ENCODE peak calls at places on chromosomes 13 and 19, in nine cellular contexts. T is HepG2, B is stomach, V is transverse colon, J is tibial nerve, A is suprapubic skin, O is esophagus muscularis mucosa, R is upper lobe of left lung, P is sigmoid colon. S is an unnamed sample.

GRCh38 chr13:20401586-20401957 is 124.1 kb downstream of the CRYL1 start:
- DNase-seq in T (no peak), P (peak; percentile 39), J (no peak), R (no peak), A (no peak), O (no peak), V (no peak), B (peak; percentile 10), S (no peak)

GRCh38 chr13:109665781-109666249 is 120.6 kb downstream of the IRS2 start:
- DNase-seq in B (no peak), J (no peak), O (no peak), A (no peak), P (no peak), T (no peak), R (no peak), V (no peak), S (no peak)

GRCh38 chr19:55549500-55550320 is 4.4 kb upstream of the SBK3 start:
- DNase-seq in O (no peak), B (peak; percentile 35), P (no peak), J (no peak), R (peak; percentile 81), T (peak; percentile 64), A (no peak), V (peak; percentile 19), S (no peak)

GRCh38 chr13:79281335-79281734 is 124.7 kb downstream of the RBM26 start:
- DNase-seq in V (no peak), J (no peak), R (no peak), T (no peak), P (no peak), O (no peak), B (no peak), A (no peak), S (no peak)

GRCh38 chr19:52993342-52994178 is 20.2 kb upstream of the ERVV-1 start:
- DNase-seq in T (no peak), P (peak; percentile 88), J (peak; percentile 70), R (peak; percentile 94), A (peak; percentile 86), V (peak; percentile 86), B (peak; percentile 85), O (no peak), S (peak; percentile 88)

GRCh38 chr13:98879127-98879520 is 98.7 kb downstream of the DOCK9 start:
- DNase-seq in R (no peak), V (no peak), P (no peak), J (no peak), T (no peak), A (no peak), B (no peak), O (no peak), S (no peak)

GRCh38 chr13:45267215-45267614 is 66.4 kb upstream of the KCTD4 start:
- DNase-seq in T (no peak), O (no peak), J (no peak), V (no peak), R (no peak), B (no peak), P (no peak), A (no peak), S (no peak)

GRCh38 chr19:51713319-51714285 is 10.2 kb downstream of the HAS1 start:
- DNase-seq in B (no peak), V (no peak), R (peak; percentile 78), O (no peak), A (no peak), T (no peak), J (no peak), P (no peak), S (no peak)

GRCh38 chr13:44906758-44907157 is 82.5 kb downstream of the NUFIP1 start:
- DNase-seq in B (peak; percentile 69), V (peak; percentile 15), T (no peak), O (no peak), R (no peak), P (peak; percentile 74), A (no peak), J (no peak), S (peak; percentile 60)

GRCh38 chr13:81738364-81738763 is 1397.4 kb upstream of the SPRY2 start:
- DNase-seq in V (no peak), P (no peak), B (no peak), A (no peak), O (no peak), R (no peak), T (no peak), J (no peak), S (no peak)

DNA sequence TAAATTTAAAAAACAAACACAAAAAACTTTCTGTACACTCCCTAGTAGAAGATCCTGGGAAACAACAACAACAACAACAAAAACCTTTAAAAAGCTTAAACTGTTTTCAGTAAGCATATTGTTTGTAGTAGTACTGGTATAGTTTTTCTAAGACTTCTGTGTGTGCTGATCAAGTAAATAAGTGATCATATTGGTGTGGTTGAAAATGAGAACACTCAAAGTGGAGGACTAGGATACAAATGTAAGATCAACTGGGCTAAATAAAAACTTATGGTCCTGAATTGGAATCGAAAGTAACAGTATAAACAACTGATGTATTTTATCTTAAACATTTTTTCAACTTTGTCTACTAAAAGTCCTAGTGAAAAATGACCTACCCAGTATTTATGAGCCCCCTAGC is 135.5 kb downstream of the FOXO1 start:
- DNase-seq in P (no peak), O (no peak), R (no peak), A (no peak), J (no peak), B (no peak), T (no peak), V (no peak), S (no peak)
- TF ChIP-seq EP300 in P (no peak), O (no peak), R (no peak), A (no peak), J (no peak), B (no peak), T (no peak), V (no peak), S (no peak)

GRCh38 chr19:39083983-39084731 is at the start of gene ACP7:
- DNase-seq in O (no peak), T (no peak), V (no peak), J (no peak), P (no peak), A (no peak), R (peak; percentile 77), B (no peak), S (no peak)

GRCh38 chr19:39082167-39082566 is 2.0 kb upstream of the ACP7 start:
- DNase-seq in V (no peak), T (no peak), J (no peak), P (no peak), O (no peak), B (no peak), A (no peak), R (no peak), S (no peak)

GRCh38 chr19:39084732-39085080 is 538 bp downstream of the ACP7 start:
- DNase-seq in R (no peak), V (no peak), P (no peak), T (no peak), A (no peak), O (no peak), J (no peak), B (no peak), S (no peak)

GRCh38 chr19:39083599-39083982 is 577 bp upstream of the ACP7 start:
- DNase-seq in R (no peak), J (no peak), T (no peak), A (no peak), V (no peak), O (no peak), P (no peak), B (no peak), S (no peak)

GRCh38 chr19:39082745-39083598 is 1.2 kb upstream of the ACP7 start:
- DNase-seq in A (no peak), P (no peak), B (no peak), V (no peak), T (no peak), R (no peak), O (no peak), J (no peak), S (no peak)
- H3K27me3 ChIP-seq in A (peaks cover 45% of the 10 kb centered on the region), P (peaks cover 11% of the 10 kb centered on the region), B (peaks cover 54% of the 10 kb centered on the region), V (peaks cover 75% of the 10 kb centered on the region), T (peaks cover 27% of the 10 kb centered on the region), R (peaks cover 16% of the 10 kb centered on the region), O (peaks cover 19% of the 10 kb centered on the region), J (no peaks in the 10 kb centered on the region), S (no peaks in the 10 kb centered on the region)

GRCh38 chr13:61901946-61902541 is 486.4 kb upstream of the PCDH20 start:
- DNase-seq in A (no peak), O (no peak), J (no peak), R (no peak), P (no peak), B (no peak), T (no peak), V (no peak), S (no peak)

GRCh38 chr13:61908906-61909305 is 493.3 kb upstream of the PCDH20 start:
- DNase-seq in P (no peak), J (no peak), R (no peak), V (no peak), A (no peak), T (no peak), O (no peak), B (no peak), S (no peak)

GRCh38 chr13:61900033-61900432 is 484.4 kb upstream of the PCDH20 start:
- DNase-seq in J (no peak), V (no peak), A (no peak), R (no peak), P (no peak), B (no peak), O (no peak), T (no peak), S (no peak)

DNA sequence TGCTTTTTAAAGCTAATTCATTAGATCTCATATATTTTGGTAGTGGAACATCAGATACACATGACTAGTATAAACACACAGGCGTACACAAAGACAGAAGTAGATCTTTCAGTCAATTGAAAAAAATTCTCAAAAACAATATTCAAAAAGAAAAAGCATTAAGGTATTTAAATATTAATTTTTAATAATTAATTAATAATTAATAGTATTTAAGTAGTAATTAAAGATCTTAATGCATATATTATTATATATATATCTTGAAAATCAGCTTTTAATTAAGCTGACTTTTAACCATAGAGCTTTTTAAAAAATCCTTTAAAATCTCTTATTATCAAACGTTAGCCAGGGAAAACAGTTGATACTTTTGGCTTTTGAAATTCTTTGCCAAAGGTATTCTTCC is 489.4 kb upstream of the PCDH20 start:
- DNase-seq in V (no peak), R (no peak), P (no peak), O (no peak), A (no peak), J (no peak), T (no peak), B (no peak), S (no peak)
- TF ChIP-seq CTCF in V (no peak), R (no peak), P (no peak), O (no peak), A (no peak), J (no peak), T (no peak), B (no peak), S (no peak)

DNA sequence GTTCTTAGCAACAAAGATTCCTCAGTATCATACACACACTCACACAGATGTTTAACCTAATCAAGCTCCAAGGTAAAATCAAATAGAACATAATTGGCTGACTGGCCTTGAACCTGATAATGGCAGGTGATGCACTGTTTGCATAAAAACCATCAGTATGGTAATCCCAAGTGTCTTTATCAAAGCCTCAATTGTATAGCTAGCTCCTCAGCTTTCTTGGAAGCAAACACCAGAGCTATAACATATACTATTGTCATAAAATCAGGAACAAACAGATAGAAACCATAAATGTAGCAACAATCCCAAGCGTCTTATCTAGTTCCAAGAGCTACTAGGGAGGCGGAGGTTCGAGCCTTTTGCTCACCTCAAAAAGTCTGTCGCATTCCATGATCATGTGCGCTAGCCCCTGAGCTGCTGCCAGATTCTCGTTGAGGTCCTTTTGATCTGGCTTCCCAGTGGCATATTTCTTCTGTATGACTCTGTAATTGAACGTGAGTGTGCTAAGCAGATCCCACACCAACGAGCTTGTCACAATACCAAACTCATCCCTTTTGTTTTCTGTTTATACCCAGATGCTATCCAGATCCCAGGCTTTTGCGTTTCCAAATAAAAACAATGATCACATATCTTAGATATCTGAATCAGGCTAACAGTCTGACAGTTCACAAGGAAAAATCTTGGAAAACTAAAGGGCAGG is 95.3 kb downstream of the KL start:
- DNase-seq in V (peak; percentile 45), O (no peak), B (no peak), A (no peak), J (no peak), T (peak; percentile 82), P (peak; percentile 74), R (no peak), S (no peak)
- TF ChIP-seq EP300 in V (peak; percentile 2), O (no peak), B (no peak), A (no peak), J (no peak), T (no peak), P (no peak), R (peak; percentile 8), S (no peak)

S was measured in ovary.